ENCODE peak calls at places on chromosomes 5 and 9, in ten cellular contexts. One of them, this sample, is unnamed.
A peak's percentile ranks its signal among the peaks of the same experiment; 100 is the strongest.

GRCh38 chr9:106726070-106726815 is 136.7 kb upstream of the ZNF462 start:
- DNase-seq in BE2C: no peak
- DNase-seq in uterus: no peak
- DNase-seq in HFF-Myc: no peak
- DNase-seq in gastrocnemius medialis: peak; percentile 46
- DNase-seq in fibroblast of the aortic adventitia: no peak
- DNase-seq in H1: no peak
- DNase-seq in BJ: no peak
- DNase-seq in RWPE2: no peak
- DNase-seq in AG10803: no peak
- DNase-seq in this sample: no peak

GRCh38 chr9:124205686-124206352 is 51.9 kb upstream of the NEK6 start:
- DNase-seq in fibroblast of the aortic adventitia: no peak
- DNase-seq in H1: no peak
- DNase-seq in HFF-Myc: no peak
- DNase-seq in BE2C: no peak
- DNase-seq in RWPE2: no peak
- DNase-seq in gastrocnemius medialis: no peak
- DNase-seq in uterus: no peak
- DNase-seq in AG10803: no peak
- DNase-seq in BJ: no peak
- DNase-seq in this sample: no peak

GRCh38 chr5:68898961-68899471 is 194.8 kb upstream of the SLC30A5 start:
- DNase-seq in AG10803: peak; percentile 77
- DNase-seq in BE2C: no peak
- DNase-seq in H1: no peak
- DNase-seq in BJ: peak; percentile 55
- DNase-seq in HFF-Myc: peak; percentile 45
- DNase-seq in fibroblast of the aortic adventitia: peak; percentile 46
- DNase-seq in RWPE2: no peak
- DNase-seq in uterus: no peak
- DNase-seq in gastrocnemius medialis: no peak
- DNase-seq in this sample: no peak

GRCh38 chr5:59711316-59711715 is 182.2 kb downstream of the PDE4D start:
- DNase-seq in RWPE2: no peak
- DNase-seq in HFF-Myc: no peak
- DNase-seq in uterus: no peak
- DNase-seq in BE2C: no peak
- DNase-seq in H1: no peak
- DNase-seq in AG10803: peak; percentile 52
- DNase-seq in fibroblast of the aortic adventitia: peak; percentile 6
- DNase-seq in BJ: no peak
- DNase-seq in gastrocnemius medialis: no peak
- DNase-seq in this sample: no peak

GRCh38 chr5:150441813-150442698 is 7.5 kb downstream of the RPS14 start:
- DNase-seq in RWPE2: no peak
- DNase-seq in gastrocnemius medialis: peak; percentile 31
- DNase-seq in BJ: no peak
- DNase-seq in AG10803: peak; percentile 42
- DNase-seq in BE2C: no peak
- DNase-seq in fibroblast of the aortic adventitia: no peak
- DNase-seq in uterus: no peak
- DNase-seq in H1: peak; percentile 60
- DNase-seq in HFF-Myc: no peak
- DNase-seq in this sample: no peak

GRCh38 chr5:73381587-73382411 is 66.8 kb downstream of the FOXD1 start:
- DNase-seq in HFF-Myc: no peak
- DNase-seq in BJ: no peak
- DNase-seq in BE2C: no peak
- DNase-seq in uterus: no peak
- DNase-seq in AG10803: no peak
- DNase-seq in H1: peak; percentile 66
- DNase-seq in gastrocnemius medialis: no peak
- DNase-seq in RWPE2: no peak
- DNase-seq in fibroblast of the aortic adventitia: no peak
- DNase-seq in this sample: no peak

GRCh38 chr5:113634957-113635356 is 121.5 kb downstream of the YTHDC2 start:
- DNase-seq in fibroblast of the aortic adventitia: no peak
- DNase-seq in BE2C: no peak
- DNase-seq in BJ: no peak
- DNase-seq in AG10803: no peak
- DNase-seq in HFF-Myc: no peak
- DNase-seq in uterus: no peak
- DNase-seq in RWPE2: no peak
- DNase-seq in H1: no peak
- DNase-seq in gastrocnemius medialis: no peak
- DNase-seq in this sample: no peak

GRCh38 chr9:127965953-127966352 is 14.8 kb downstream of the EEIG1 start:
- DNase-seq in AG10803: no peak
- DNase-seq in H1: no peak
- DNase-seq in uterus: no peak
- DNase-seq in BJ: no peak
- DNase-seq in BE2C: peak; percentile 25
- DNase-seq in gastrocnemius medialis: no peak
- DNase-seq in RWPE2: no peak
- DNase-seq in fibroblast of the aortic adventitia: no peak
- DNase-seq in HFF-Myc: no peak
- DNase-seq in this sample: no peak

GRCh38 chr9:105293408-105293807 is 49.0 kb downstream of the SLC44A1 start:
- DNase-seq in BE2C: no peak
- DNase-seq in HFF-Myc: no peak
- DNase-seq in BJ: no peak
- DNase-seq in AG10803: no peak
- DNase-seq in H1: no peak
- DNase-seq in fibroblast of the aortic adventitia: no peak
- DNase-seq in uterus: no peak
- DNase-seq in gastrocnemius medialis: no peak
- DNase-seq in RWPE2: no peak
- DNase-seq in this sample: no peak

DNA sequence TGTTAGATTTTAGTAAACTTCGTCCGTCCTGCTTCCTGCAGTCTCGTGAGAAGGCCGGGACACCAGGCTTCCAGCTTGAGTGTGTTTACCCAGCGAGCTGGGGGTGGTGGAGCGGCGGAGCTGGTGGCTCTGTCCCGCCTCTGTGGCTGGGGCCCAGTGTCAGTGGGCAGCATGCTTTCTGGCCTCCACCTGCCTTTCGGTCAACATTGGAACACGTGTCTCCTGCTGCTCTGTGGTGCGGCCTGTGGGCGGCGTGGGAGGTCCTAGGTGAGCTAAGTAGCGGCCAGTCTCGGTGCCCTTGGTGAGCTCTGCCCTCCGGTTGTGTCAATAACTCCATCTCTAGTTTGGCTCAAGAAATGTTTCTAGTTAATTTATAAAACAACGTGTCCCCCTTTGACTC is 125.9 kb downstream of the GADD45G start:
- DNase-seq in RWPE2: no peak
- DNase-seq in BE2C: no peak
- DNase-seq in HFF-Myc: no peak
- DNase-seq in uterus: no peak
- DNase-seq in fibroblast of the aortic adventitia: no peak
- DNase-seq in gastrocnemius medialis: no peak
- DNase-seq in AG10803: no peak
- DNase-seq in H1: no peak
- DNase-seq in BJ: no peak
- DNase-seq in this sample: no peak
- TF ChIP-seq CTCF in RWPE2: no peak
- TF ChIP-seq CTCF in BE2C: no peak
- TF ChIP-seq CTCF in HFF-Myc: no peak
- TF ChIP-seq CTCF in uterus: no peak
- TF ChIP-seq CTCF in fibroblast of the aortic adventitia: no peak
- TF ChIP-seq CTCF in gastrocnemius medialis: no peak
- TF ChIP-seq CTCF in AG10803: no peak
- TF ChIP-seq CTCF in H1: peak; percentile 21
- TF ChIP-seq CTCF in BJ: no peak
- TF ChIP-seq CTCF in this sample: no peak

GRCh38 chr9:34256104-34256503 is 73.0 kb downstream of the KIF24 start:
- DNase-seq in gastrocnemius medialis: peak; percentile 67
- DNase-seq in uterus: no peak
- DNase-seq in fibroblast of the aortic adventitia: no peak
- DNase-seq in AG10803: no peak
- DNase-seq in HFF-Myc: no peak
- DNase-seq in BE2C: peak; percentile 40
- DNase-seq in RWPE2: no peak
- DNase-seq in H1: no peak
- DNase-seq in BJ: no peak
- DNase-seq in this sample: no peak

GRCh38 chr9:34256987-34257585 is 72.0 kb downstream of the KIF24 start:
- DNase-seq in BE2C: no peak
- DNase-seq in gastrocnemius medialis: peak; percentile 33
- DNase-seq in H1: no peak
- DNase-seq in HFF-Myc: no peak
- DNase-seq in RWPE2: no peak
- DNase-seq in uterus: no peak
- DNase-seq in fibroblast of the aortic adventitia: peak; percentile 22
- DNase-seq in BJ: no peak
- DNase-seq in AG10803: no peak
- DNase-seq in this sample: no peak

GRCh38 chr9:34253460-34253837 is 74.6 kb downstream of the UBAP1 start:
- DNase-seq in uterus: peak; percentile 37
- DNase-seq in RWPE2: no peak
- DNase-seq in BJ: no peak
- DNase-seq in H1: no peak
- DNase-seq in gastrocnemius medialis: peak; percentile 38
- DNase-seq in BE2C: peak; percentile 27
- DNase-seq in fibroblast of the aortic adventitia: peak; percentile 78
- DNase-seq in AG10803: peak; percentile 64
- DNase-seq in HFF-Myc: no peak
- DNase-seq in this sample: no peak

GRCh38 chr9:34254141-34254913 is 74.7 kb downstream of the KIF24 start:
- DNase-seq in BE2C: peak; percentile 66
- DNase-seq in gastrocnemius medialis: peak; percentile 72
- DNase-seq in H1: no peak
- DNase-seq in AG10803: peak; percentile 83
- DNase-seq in fibroblast of the aortic adventitia: peak; percentile 87
- DNase-seq in BJ: peak; percentile 50
- DNase-seq in RWPE2: peak; percentile 93
- DNase-seq in uterus: peak; percentile 51
- DNase-seq in HFF-Myc: no peak
- DNase-seq in this sample: peak; percentile 32

GRCh38 chr9:34254966-34255825 is 73.9 kb downstream of the KIF24 start:
- DNase-seq in BJ: no peak
- DNase-seq in RWPE2: no peak
- DNase-seq in HFF-Myc: no peak
- DNase-seq in H1: no peak
- DNase-seq in uterus: peak; percentile 52
- DNase-seq in AG10803: peak; percentile 41
- DNase-seq in gastrocnemius medialis: peak; percentile 89
- DNase-seq in BE2C: no peak
- DNase-seq in fibroblast of the aortic adventitia: peak; percentile 35
- DNase-seq in this sample: no peak
- TF ChIP-seq CTCF in BJ: peak; percentile 19
- TF ChIP-seq CTCF in RWPE2: no peak
- TF ChIP-seq CTCF in HFF-Myc: no peak
- TF ChIP-seq CTCF in H1: no peak
- TF ChIP-seq CTCF in uterus: no peak
- TF ChIP-seq CTCF in AG10803: peak; percentile 28
- TF ChIP-seq CTCF in gastrocnemius medialis: no peak
- TF ChIP-seq CTCF in BE2C: no peak
- TF ChIP-seq CTCF in fibroblast of the aortic adventitia: no peak
- TF ChIP-seq CTCF in this sample: no peak

DNA sequence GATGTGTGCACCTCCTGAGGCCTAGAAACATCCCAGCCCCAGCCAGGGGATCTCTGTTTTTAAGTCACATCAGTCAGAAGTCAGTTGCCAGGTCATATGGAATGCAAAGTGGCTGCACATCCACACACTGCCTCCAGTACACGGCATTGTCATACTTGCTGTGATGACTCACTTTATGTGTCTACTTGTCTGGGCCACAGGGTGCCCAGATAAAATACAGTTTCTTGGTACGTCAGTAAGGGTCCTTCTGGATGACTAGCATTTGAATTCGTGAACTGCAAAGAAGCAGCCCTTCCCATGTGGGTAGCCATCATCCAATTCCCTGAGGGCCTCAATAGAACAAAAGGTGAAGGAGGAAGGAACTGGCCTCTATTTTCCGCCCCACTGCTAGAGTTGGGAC is 27.7 kb downstream of the AUH start:
- DNase-seq in AG10803: peak; percentile 11
- DNase-seq in BJ: no peak
- DNase-seq in HFF-Myc: no peak
- DNase-seq in H1: no peak
- DNase-seq in BE2C: no peak
- DNase-seq in fibroblast of the aortic adventitia: no peak
- DNase-seq in gastrocnemius medialis: no peak
- DNase-seq in RWPE2: no peak
- DNase-seq in uterus: no peak
- DNase-seq in this sample: no peak
- TF ChIP-seq CTCF in AG10803: no peak
- TF ChIP-seq CTCF in BJ: no peak
- TF ChIP-seq CTCF in HFF-Myc: no peak
- TF ChIP-seq CTCF in H1: no peak
- TF ChIP-seq CTCF in BE2C: no peak
- TF ChIP-seq CTCF in fibroblast of the aortic adventitia: no peak
- TF ChIP-seq CTCF in gastrocnemius medialis: no peak
- TF ChIP-seq CTCF in RWPE2: no peak
- TF ChIP-seq CTCF in uterus: no peak
- TF ChIP-seq CTCF in this sample: no peak

DNA sequence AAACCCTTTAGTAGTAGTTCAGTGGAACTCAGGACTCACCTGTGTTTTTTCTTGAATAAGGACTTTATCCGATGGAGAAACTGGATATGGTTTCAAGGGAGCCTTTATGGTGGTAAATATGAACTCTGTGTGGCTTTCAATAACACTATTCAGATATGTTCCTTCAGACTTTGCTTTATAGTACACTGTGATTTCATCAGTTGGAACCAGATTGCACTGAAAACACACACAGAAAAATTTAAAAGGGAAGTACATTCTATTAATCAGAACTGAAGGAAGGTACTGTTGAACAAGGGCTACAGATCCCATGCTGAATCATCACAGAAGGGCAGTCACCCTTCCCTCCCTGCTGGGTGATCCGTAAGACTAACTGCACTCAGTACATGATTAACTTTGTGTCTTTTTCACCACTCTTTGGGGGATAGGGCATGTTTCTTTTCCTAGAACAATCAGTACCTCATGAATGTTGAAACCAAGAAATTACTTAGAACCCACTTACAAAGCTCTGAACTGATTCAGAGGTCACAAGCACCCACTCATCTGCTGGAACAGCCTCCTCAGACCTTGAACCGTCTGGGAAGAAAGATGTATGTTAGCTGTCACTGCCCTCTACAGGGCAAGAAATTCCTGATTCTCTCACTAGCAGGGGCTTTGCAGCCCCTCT is 51.2 kb downstream of the IARS1 start:
- DNase-seq in uterus: no peak
- DNase-seq in BE2C: no peak
- DNase-seq in RWPE2: no peak
- DNase-seq in AG10803: peak; percentile 61
- DNase-seq in fibroblast of the aortic adventitia: peak; percentile 73
- DNase-seq in HFF-Myc: no peak
- DNase-seq in BJ: no peak
- DNase-seq in gastrocnemius medialis: no peak
- DNase-seq in H1: no peak
- DNase-seq in this sample: peak; percentile 30
- TF ChIP-seq CTCF in uterus: peak; percentile 36
- TF ChIP-seq CTCF in BE2C: peak; percentile 53
- TF ChIP-seq CTCF in RWPE2: peak; percentile 34
- TF ChIP-seq CTCF in AG10803: peak; percentile 54
- TF ChIP-seq CTCF in fibroblast of the aortic adventitia: peak; percentile 42
- TF ChIP-seq CTCF in HFF-Myc: peak; percentile 26
- TF ChIP-seq CTCF in BJ: peak; percentile 54
- TF ChIP-seq CTCF in gastrocnemius medialis: no peak
- TF ChIP-seq CTCF in H1: no peak
- TF ChIP-seq CTCF in this sample: peak; percentile 47

This sample was measured in AG09319.